ENCODE peak calls at places on chromosomes 16 and 17, in eight cellular contexts. I is GM23248; Y is A549; T is CD4-positive, alpha-beta T cell; M is CD4-positive, CD25-positive, alpha-beta regulatory T cell; N is neural progenitor cell; B is breast epithelium; V is Peyer's patch. W is an unnamed sample.

GRCh38 chr16:80023865-80024264 is 423.3 kb upstream of the MAF start:
- DNase-seq in T (no peak), Y (peak), N (no peak), M (no peak), V (no peak), I (peak), B (no peak), W (peak)

GRCh38 chr17:64622931-64623654 is 39.0 kb downstream of the SMURF2 start:
- DNase-seq in M (no peak), B (no peak), I (peak), T (no peak), N (no peak), V (no peak), Y (peak), W (peak)

GRCh38 chr17:41614098-41614497 is 1.5 kb upstream of the KRT16 start:
- DNase-seq in B (no peak), Y (no peak), V (no peak), T (no peak), N (no peak), I (no peak), M (no peak), W (no peak)

GRCh38 chr16:82229800-82230619 is 60.0 kb upstream of the MPHOSPH6 start:
- DNase-seq in V (peak), B (peak), Y (peak), M (peak), T (peak), I (peak), N (peak), W (peak)

GRCh38 chr17:42281571-42282096 is 5.4 kb upstream of the STAT5B start:
- DNase-seq in T (no peak), I (no peak), M (no peak), V (peak), Y (no peak), B (no peak), N (peak), W (no peak)

GRCh38 chr17:49053171-49053829 is 56.1 kb downstream of the IGF2BP1 start:
- DNase-seq in T (no peak), V (no peak), N (no peak), B (no peak), M (no peak), I (no peak), Y (no peak), W (no peak)

GRCh38 chr16:52549011-52549692 is 2.2 kb upstream of the TOX3 start:
- DNase-seq in Y (no peak), N (peak), I (no peak), V (no peak), M (no peak), T (no peak), B (no peak), W (peak)

GRCh38 chr17:77404812-77405581 is 264.2 kb downstream of the SEC14L1 start:
- DNase-seq in V (peak), B (no peak), N (no peak), I (peak), M (peak), T (peak), Y (no peak), W (no peak)

GRCh38 chr17:83080641-83081560 is 1.5 kb downstream of the METRNL start:
- DNase-seq in Y (no peak), B (no peak), N (peak), T (no peak), I (peak), M (peak), V (peak), W (no peak)

GRCh38 chr16:67181346-67181745 is 2.4 kb downstream of the MATCAP1 start:
- DNase-seq in M (no peak), B (no peak), N (no peak), V (no peak), T (no peak), I (peak), Y (no peak), W (no peak)

GRCh38 chr16:53043462-53043861 is 9.2 kb downstream of the CHD9NB start:
- DNase-seq in T (no peak), N (peak), M (no peak), I (peak), Y (no peak), B (no peak), V (no peak), W (peak)

GRCh38 chr16:71626858-71627213 is 852 bp downstream of the MARVELD3 start:
- DNase-seq in Y (peak), T (no peak), B (no peak), I (peak), M (no peak), V (peak), N (peak), W (no peak)

GRCh38 chr17:36939944-36940312 is 2.7 kb downstream of the LHX1 start:
- DNase-seq in N (peak), Y (no peak), T (no peak), I (no peak), B (no peak), M (no peak), V (no peak), W (no peak)

GRCh38 chr17:15412606-15413005 is 54.8 kb downstream of the CDRT4 start:
- DNase-seq in Y (no peak), T (no peak), V (no peak), M (no peak), N (no peak), B (no peak), I (no peak), W (no peak)
- H3K27ac ChIP-seq in Y (no peak), T (no peak), V (peak), M (no peak), N (no peak), B (peak), I (no peak), W (no peak)

GRCh38 chr17:53749178-53749577 is 73.5 kb upstream of the KIF2B start:
- DNase-seq in N (peak), M (no peak), I (peak), Y (no peak), B (no peak), V (no peak), T (no peak), W (no peak)
- H3K27ac ChIP-seq in N (no peak), M (no peak), I (no peak), Y (no peak), B (no peak), V (no peak), T (no peak), W (no peak)

GRCh38 chr17:32927201-32927723 is 691 bp upstream of the TMEM98 start:
- DNase-seq in T (no peak), M (no peak), I (peak), B (no peak), N (no peak), Y (no peak), V (no peak), W (no peak)
- H3K27ac ChIP-seq in T (no peak), M (no peak), I (peak), B (peak), N (no peak), Y (peak), V (peak), W (no peak)

GRCh38 chr17:3035256-3035967 is 28.0 kb downstream of the OR1D5 start:
- DNase-seq in B (no peak), I (no peak), V (peak), M (no peak), T (no peak), Y (no peak), N (no peak), W (no peak)
- H3K27ac ChIP-seq in B (no peak), I (no peak), V (no peak), M (no peak), T (no peak), Y (no peak), N (no peak), W (no peak)

DNA sequence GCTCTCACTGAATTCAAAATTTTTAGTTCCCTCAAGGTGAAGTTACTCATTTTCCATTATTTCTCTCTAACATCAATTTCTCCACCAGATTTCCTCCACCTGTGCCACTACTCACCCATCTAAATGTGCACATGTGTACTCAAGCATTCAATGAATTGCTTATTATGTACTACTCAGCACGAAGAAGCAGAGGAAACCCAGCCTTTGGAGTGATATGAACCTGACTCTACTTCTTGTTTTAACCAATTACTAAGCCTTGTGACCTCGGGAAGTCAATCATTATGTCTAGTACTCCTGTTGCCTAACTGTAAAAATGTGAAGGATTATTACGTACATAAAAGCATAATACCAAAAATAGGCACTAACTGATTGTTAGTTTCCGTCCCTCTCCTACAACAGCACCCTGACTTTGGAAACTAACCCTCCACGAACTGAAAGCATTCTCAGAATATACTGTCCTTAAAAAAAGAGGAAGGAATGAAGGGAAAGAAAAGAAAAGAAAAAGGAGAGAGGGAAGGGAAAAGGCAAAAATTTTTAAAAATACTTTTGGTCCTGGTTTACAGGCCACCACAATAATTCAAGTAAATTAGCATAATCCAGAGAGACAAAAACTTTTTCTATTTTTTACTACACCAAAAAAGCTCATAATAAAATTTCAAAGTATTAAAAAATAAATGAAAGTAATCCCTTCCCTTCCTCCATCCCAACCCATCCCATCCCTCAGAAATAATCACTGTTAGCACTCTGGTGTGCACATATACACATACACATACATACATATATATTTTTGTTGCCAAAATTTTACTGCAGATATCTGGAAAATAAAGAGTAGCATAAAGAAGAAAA is 53.6 kb downstream of the KANSL1 start:
- DNase-seq in V (no peak), N (no peak), M (no peak), I (no peak), Y (no peak), T (no peak), B (no peak), W (no peak)
- H3K27ac ChIP-seq in V (no peak), N (no peak), M (no peak), I (no peak), Y (no peak), T (no peak), B (no peak), W (no peak)

DNA sequence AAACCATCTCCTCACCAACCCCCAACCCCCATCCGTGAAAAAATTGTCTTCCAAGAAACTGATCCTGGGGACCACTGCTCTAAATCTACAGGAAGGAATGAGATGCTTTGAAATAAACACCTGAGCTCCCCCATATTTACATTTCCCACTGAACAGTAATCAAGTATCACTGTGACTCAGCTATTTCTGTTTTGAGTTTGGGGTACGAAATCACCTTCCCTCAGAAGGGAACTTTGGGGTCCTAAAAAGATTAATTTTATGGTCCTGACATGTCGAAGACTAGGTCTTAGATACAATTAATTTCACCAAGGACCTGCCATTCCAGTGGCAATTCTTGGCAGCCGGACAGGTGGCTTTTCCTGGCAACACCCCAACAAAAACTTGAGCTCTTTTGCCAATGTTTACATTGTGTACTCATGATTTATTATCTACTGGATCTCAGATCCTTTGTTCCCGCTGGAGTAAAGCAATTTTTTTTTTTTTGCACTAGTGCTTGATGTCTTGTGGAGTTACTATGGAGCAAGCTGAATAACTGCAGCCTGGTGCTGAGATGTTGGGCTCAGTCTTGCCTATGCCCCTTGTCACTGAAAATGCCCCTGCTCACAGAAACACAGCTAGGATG is 14.3 kb downstream of the SLFN5 start:
- DNase-seq in B (peak), V (no peak), M (no peak), Y (peak), T (no peak), N (no peak), I (no peak), W (no peak)
- H3K27ac ChIP-seq in B (no peak), V (no peak), M (peak), Y (peak), T (no peak), N (no peak), I (no peak), W (no peak)

W was measured in trophoblast cell.